ENCODE peak calls at places on chromosomes 3 and 15, in ten cellular contexts. W is IMR-90; A is fibroblast of pulmonary artery; Z is glutamatergic neuron; G is NCI-H748 treated with DMSO at 0.1 percent for 48 hours; R is endothelial cell of umbilical vein; N is germinal center; L is DMS 273 treated with DMSO at 0.1 percent for 48 hours; F is stimulated activated CD4-positive, alpha-beta T cell treated with anti-CD3 and anti-CD28 coated beads, Interleukin-1b, Interleukin-23, amount 100 ng/mL, for 48 hours; U is AG08395. O is an unnamed sample.

GRCh38 chr15:101242160-101242998 is 9.5 kb downstream of the CHSY1 start:
- DNase-seq in W (peak; percentile 59), A (peak; percentile 81), Z (no peak), G (no peak), R (no peak), N (peak; percentile 72), L (no peak), F (peak; percentile 48), U (peak; percentile 76), O (no peak)

GRCh38 chr15:79168922-79169322 is 78.3 kb upstream of the RASGRF1 start:
- DNase-seq in W (no peak), A (peak; percentile 64), Z (peak; percentile 54), G (peak; percentile 33), R (peak; percentile 8), N (no peak), L (no peak), F (no peak), U (no peak), O (peak; percentile 57)

GRCh38 chr3:49930241-49930690 is 655 bp upstream of the MON1A start:
- DNase-seq in W (no peak), A (no peak), Z (no peak), G (no peak), R (no peak), N (no peak), L (no peak), F (no peak), U (no peak), O (no peak)

GRCh38 chr3:185759523-185759922 is 65.3 kb downstream of the IGF2BP2 start:
- DNase-seq in W (no peak), A (no peak), Z (no peak), G (no peak), R (no peak), N (no peak), L (no peak), F (no peak), U (no peak), O (no peak)

GRCh38 chr3:34254285-34254684 is 455.9 kb downstream of the PDCD6IP start:
- DNase-seq in W (no peak), A (no peak), Z (no peak), G (no peak), R (no peak), N (no peak), L (no peak), F (no peak), U (no peak), O (no peak)

GRCh38 chr15:57540736-57541135 is 51.0 kb upstream of the MYZAP start:
- DNase-seq in W (no peak), A (no peak), Z (no peak), G (no peak), R (no peak), N (no peak), L (no peak), F (peak; percentile 16), U (no peak), O (no peak)

GRCh38 chr15:48929611-48930170 is 34.0 kb downstream of the SHC4 start:
- DNase-seq in W (peak; percentile 19), A (no peak), Z (no peak), G (no peak), R (no peak), N (no peak), L (no peak), F (no peak), U (no peak), O (no peak)

GRCh38 chr3:69082805-69083204 is 1.9 kb upstream of the ARL6IP5 start:
- DNase-seq in W (peak; percentile 83), A (peak; percentile 68), Z (no peak), G (no peak), R (peak; percentile 71), N (peak; percentile 48), L (no peak), F (peak; percentile 86), U (peak; percentile 20), O (no peak)

GRCh38 chr3:72149645-72150044 is 364.7 kb upstream of the PROK2 start:
- DNase-seq in W (no peak), A (no peak), Z (no peak), G (no peak), R (no peak), N (no peak), L (no peak), F (no peak), U (no peak), O (no peak)

GRCh38 chr15:92413511-92413910 is 19.8 kb downstream of the ST8SIA2 start:
- DNase-seq in W (no peak), A (no peak), Z (no peak), G (no peak), R (no peak), N (no peak), L (no peak), F (no peak), U (peak; percentile 34), O (no peak)

GRCh38 chr3:74267583-74268184 is 346.8 kb downstream of the CNTN3 start:
- DNase-seq in W (peak; percentile 63), A (peak; percentile 72), Z (no peak), G (no peak), R (peak; percentile 7), N (peak; percentile 2), L (no peak), F (no peak), U (no peak), O (peak; percentile 47)

GRCh38 chr15:78097667-78098066 is 5.3 kb downstream of the SH2D7 start:
- DNase-seq in W (no peak), A (no peak), Z (no peak), G (no peak), R (no peak), N (no peak), L (no peak), F (no peak), U (no peak), O (no peak)

GRCh38 chr15:36484038-36484778 is 95.2 kb upstream of the CDIN1 start:
- DNase-seq in W (peak; percentile 87), A (no peak), Z (no peak), G (no peak), R (no peak), N (no peak), L (no peak), F (no peak), U (no peak), O (no peak)

GRCh38 chr15:75454471-75455418 is 3.3 kb upstream of the SIN3A start:
- DNase-seq in W (no peak), A (peak; percentile 6), Z (peak; percentile 78), G (peak; percentile 67), R (peak; percentile 87), N (peak; percentile 65), L (peak; percentile 67), F (peak; percentile 82), U (peak; percentile 38), O (peak; percentile 68)

GRCh38 chr3:189839576-189839975 is 208.4 kb downstream of the TP63 start:
- DNase-seq in W (peak; percentile 60), A (peak; percentile 60), Z (no peak), G (no peak), R (no peak), N (no peak), L (no peak), F (no peak), U (peak; percentile 56), O (no peak)

GRCh38 chr3:122067588-122068240 is 12.6 kb downstream of the CD86 start:
- DNase-seq in W (no peak), A (no peak), Z (no peak), G (no peak), R (no peak), N (no peak), L (no peak), F (no peak), U (no peak), O (no peak)

GRCh38 chr3:15659254-15659975 is 57.9 kb downstream of the BTD start:
- DNase-seq in W (no peak), A (no peak), Z (no peak), G (no peak), R (no peak), N (no peak), L (no peak), F (no peak), U (no peak), O (no peak)

GRCh38 chr15:40389824-40390595 is 7.5 kb downstream of the KNSTRN start:
- DNase-seq in W (no peak), A (no peak), Z (no peak), G (no peak), R (no peak), N (no peak), L (no peak), F (no peak), U (no peak), O (no peak)

GRCh38 chr3:5138214-5138981 is 16.3 kb downstream of the ARL8B start:
- DNase-seq in W (peak; percentile 62), A (peak; percentile 23), Z (no peak), G (no peak), R (peak; percentile 23), N (no peak), L (no peak), F (no peak), U (peak; percentile 25), O (no peak)